ENCODE peak calls at places on chromosomes 7 and 10, in six cellular contexts. X, C, K, Q, T and H are unnamed samples.

GRCh38 chr7:108576110-108576509 is 6.4 kb downstream of the DNAJB9 start:
- DNase-seq in X (no peak), Q (no peak), T (no peak), C (no peak), K (no peak), H (no peak)

GRCh38 chr7:105849122-105849855 is 27.1 kb downstream of the ATXN7L1 start:
- DNase-seq in Q (no peak), T (no peak), K (no peak), C (peak), X (no peak), H (peak)

GRCh38 chr10:101441539-101442455 is 87.8 kb downstream of the BTRC start:
- DNase-seq in K (no peak), T (no peak), Q (peak), C (peak), X (no peak), H (peak)

GRCh38 chr7:69609901-69610674 is 11.8 kb downstream of the AUTS2 start:
- DNase-seq in X (no peak), C (no peak), K (no peak), T (no peak), Q (no peak), H (no peak)

GRCh38 chr7:155685070-155685790 is 40.8 kb downstream of the RBM33 start:
- DNase-seq in K (no peak), Q (no peak), C (no peak), T (no peak), X (no peak), H (no peak)

GRCh38 chr7:135901585-135902540 is 75.3 kb downstream of the MTPN start:
- DNase-seq in X (no peak), K (no peak), T (no peak), Q (no peak), C (no peak), H (no peak)

GRCh38 chr7:116433246-116433645 is 66.3 kb upstream of the CAV2 start:
- DNase-seq in T (no peak), X (no peak), C (no peak), K (no peak), Q (no peak), H (no peak)

GRCh38 chr10:84258034-84258695 is 13.3 kb downstream of the RGR start:
- DNase-seq in Q (no peak), T (no peak), K (no peak), X (no peak), C (no peak), H (no peak)

GRCh38 chr10:119253433-119254174 is 46.2 kb downstream of the GRK5 start:
- DNase-seq in K (peak), T (no peak), Q (no peak), C (peak), X (no peak), H (no peak)

GRCh38 chr10:24451325-24451820 is 242.4 kb downstream of the KIAA1217 start:
- DNase-seq in K (no peak), Q (no peak), X (no peak), C (no peak), T (no peak), H (no peak)

GRCh38 chr7:17401806-17402627 is 103.6 kb downstream of the AHR start:
- DNase-seq in C (no peak), T (no peak), K (no peak), Q (no peak), X (no peak), H (no peak)

GRCh38 chr7:134504660-134505164 is 22.7 kb upstream of the AKR1B10 start:
- DNase-seq in K (no peak), X (no peak), C (peak), Q (no peak), T (no peak), H (no peak)

GRCh38 chr7:40760293-40760964 is 625.6 kb downstream of the SUGCT start:
- DNase-seq in K (no peak), X (no peak), C (no peak), Q (no peak), T (no peak), H (no peak)

GRCh38 chr10:121510201-121510771 is 88.0 kb downstream of the FGFR2 start:
- DNase-seq in K (no peak), X (no peak), C (no peak), T (no peak), Q (no peak), H (no peak)

GRCh38 chr10:126902157-126902556 is 3.1 kb upstream of the DOCK1 start:
- DNase-seq in Q (no peak), C (no peak), T (no peak), K (no peak), X (peak), H (no peak)

GRCh38 chr7:104444019-104444418 is 115.6 kb downstream of the LHFPL3 start:
- DNase-seq in Q (no peak), C (no peak), T (no peak), K (no peak), X (no peak), H (no peak)

GRCh38 chr10:103895458-103896186 is 22.4 kb downstream of the STN1 start:
- DNase-seq in T (no peak), Q (no peak), C (peak), X (no peak), K (no peak), H (no peak)

GRCh38 chr7:91264924-91265681 is 870 bp downstream of the FZD1 start:
- DNase-seq in Q (peak), K (peak), C (peak), T (no peak), X (peak), H (no peak)

GRCh38 chr10:34305189-34305588 is 509.9 kb downstream of the PARD3 start:
- DNase-seq in X (no peak), K (no peak), T (no peak), Q (peak), C (no peak), H (no peak)

GRCh38 chr10:70974351-70974901 is 86.1 kb upstream of the PCBD1 start:
- DNase-seq in Q (no peak), T (no peak), C (no peak), X (no peak), K (no peak), H (no peak)

GRCh38 chr10:128062837-128063563 is 63.2 kb downstream of the MKI67 start:
- DNase-seq in Q (no peak), K (no peak), C (peak), T (no peak), X (no peak), H (peak)

GRCh38 chr7:29990931-29991330 is 1.3 kb upstream of the SCRN1 start:
- DNase-seq in T (no peak), C (no peak), X (no peak), Q (no peak), K (no peak), H (no peak)

GRCh38 chr7:29988391-29989256 is 977 bp downstream of the SCRN1 start:
- DNase-seq in X (no peak), K (peak), C (peak), T (no peak), Q (peak), H (peak)

GRCh38 chr7:29987083-29987482 is 2.5 kb downstream of the SCRN1 start:
- DNase-seq in Q (no peak), C (peak), T (no peak), K (no peak), X (no peak), H (no peak)

GRCh38 chr7:29987821-29988317 is 1.7 kb downstream of the SCRN1 start:
- DNase-seq in X (no peak), Q (no peak), T (no peak), C (peak), K (no peak), H (no peak)

GRCh38 chr7:29989257-29989995 is at the start of gene SCRN1:
- DNase-seq in T (peak), C (peak), Q (peak), K (peak), X (peak), H (peak)
- TF ChIP-seq CTCF in T (no peak), C (no peak), Q (no peak), K (no peak), X (no peak), H (no peak)

GRCh38 chr7:158494643-158495042 is 93.0 kb downstream of the PTPRN2 start:
- DNase-seq in Q (no peak), T (no peak), C (no peak), X (no peak), K (no peak), H (no peak)

GRCh38 chr7:158492372-158492771 is 95.3 kb downstream of the PTPRN2 start:
- DNase-seq in X (no peak), T (no peak), K (no peak), C (no peak), Q (no peak), H (no peak)

GRCh38 chr7:158495256-158495655 is 92.4 kb downstream of the PTPRN2 start:
- DNase-seq in C (no peak), T (no peak), K (no peak), X (no peak), Q (no peak), H (no peak)

GRCh38 chr7:158495780-158496179 is 91.8 kb downstream of the PTPRN2 start:
- DNase-seq in K (no peak), C (no peak), T (no peak), X (no peak), Q (peak), H (no peak)

GRCh38 chr7:158494162-158494586 is 93.4 kb downstream of the PTPRN2 start:
- DNase-seq in Q (no peak), C (no peak), K (no peak), X (no peak), T (no peak), H (no peak)
- TF ChIP-seq CTCF in Q (no peak), C (no peak), K (no peak), X (no peak), T (no peak), H (no peak)

DNA sequence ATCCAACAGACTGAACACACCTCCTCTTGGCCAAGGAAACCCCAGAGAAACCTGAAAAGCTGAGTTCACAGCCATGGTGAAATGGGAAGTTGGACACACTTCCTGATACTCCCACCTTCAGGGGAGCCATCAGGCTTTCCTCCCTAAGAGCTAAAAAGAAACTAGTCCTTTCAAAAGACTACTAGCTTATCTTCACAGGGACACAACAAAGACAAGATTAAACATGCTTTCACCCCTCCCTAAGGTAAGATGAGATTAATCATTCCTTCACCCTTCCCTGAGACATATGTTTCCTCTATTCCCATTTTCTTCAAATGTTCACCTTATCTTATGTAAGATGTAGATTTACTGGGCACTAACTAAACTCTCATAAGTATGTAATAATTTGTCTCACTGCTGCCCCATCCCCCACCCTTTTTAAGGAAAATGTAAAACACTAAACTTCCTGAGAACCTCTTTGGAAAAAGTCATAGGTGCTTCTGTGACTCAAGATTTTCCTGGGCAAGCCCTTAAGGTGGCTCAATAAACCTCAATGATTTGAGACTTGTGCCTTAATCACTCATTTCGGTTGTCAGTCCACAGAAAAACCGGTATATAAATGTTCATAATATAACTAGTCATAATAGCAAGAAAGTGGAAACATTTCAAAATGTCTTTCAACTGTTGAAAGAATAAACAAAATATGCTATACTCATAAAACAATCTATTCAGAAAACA is 40.5 kb downstream of the HTR7 start:
- DNase-seq in C (no peak), Q (no peak), T (no peak), K (no peak), X (no peak), H (no peak)
- TF ChIP-seq CTCF in C (no peak), Q (no peak), T (no peak), K (no peak), X (no peak), H (no peak)

DNA sequence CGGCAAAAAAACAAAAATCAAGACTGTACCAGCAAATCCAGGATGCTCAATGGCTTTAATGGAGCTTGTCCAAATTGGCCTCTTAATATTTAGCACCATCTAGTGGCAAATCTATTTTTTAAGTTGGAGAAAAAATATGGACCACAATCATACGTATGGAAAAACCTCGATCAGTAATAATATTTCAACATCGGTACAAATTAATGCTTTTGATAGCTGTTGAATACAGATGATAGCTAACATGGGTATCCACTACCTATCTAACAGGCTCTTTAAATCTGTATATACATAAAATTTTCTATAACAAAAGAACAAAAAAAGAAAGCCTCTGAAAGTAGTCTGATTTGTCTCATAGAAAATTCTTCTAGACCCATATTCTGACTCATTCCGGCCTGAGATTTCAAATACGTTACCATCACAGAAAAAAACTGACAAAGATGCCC is 29.2 kb downstream of the COA1 start:
- DNase-seq in T (no peak), K (no peak), C (peak), X (no peak), Q (peak), H (no peak)
- TF ChIP-seq CTCF in T (peak), K (peak), C (peak), X (peak), Q (peak), H (peak)

DNA sequence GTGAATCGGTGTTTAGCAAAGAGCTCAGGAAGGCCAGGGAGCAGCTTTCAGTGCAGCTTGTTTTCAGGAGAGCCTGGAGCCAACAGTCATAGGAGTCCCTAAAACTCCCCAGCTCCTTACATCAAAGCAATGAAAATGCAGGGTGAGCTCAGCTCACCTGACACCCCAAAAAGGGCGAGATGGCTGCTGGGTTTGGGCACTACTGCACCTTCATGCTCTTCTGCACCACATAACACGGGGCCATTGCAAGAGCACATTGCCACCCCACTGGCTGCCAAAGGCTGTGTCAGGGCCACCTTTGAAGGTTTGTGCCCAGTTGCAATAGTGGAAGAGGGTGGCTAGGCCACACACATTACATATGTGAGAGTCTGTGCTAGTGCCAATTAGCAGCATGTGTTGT is 25.0 kb upstream of the FRMD4A start:
- DNase-seq in Q (no peak), T (no peak), X (no peak), C (no peak), K (no peak), H (no peak)
- TF ChIP-seq CTCF in Q (no peak), T (no peak), X (no peak), C (no peak), K (no peak), H (no peak)

GRCh38 chr10:9766762-9767161 is 1250.9 kb upstream of the CELF2 start:
- DNase-seq in Q (no peak), T (no peak), K (no peak), X (no peak), C (no peak), H (no peak)
- TF ChIP-seq CTCF in Q (peak), T (no peak), K (no peak), X (peak), C (no peak), H (no peak)

GRCh38 chr10:5589963-5590511 is 65.3 kb downstream of the CALML3 start:
- DNase-seq in C (peak), T (no peak), K (no peak), Q (no peak), X (no peak), H (no peak)
- TF ChIP-seq CTCF in C (peak), T (no peak), K (no peak), Q (peak), X (peak), H (no peak)